ENCODE peak calls at places on chromosome 6, in ten cellular contexts. One of them, this sample, is unnamed.

GRCh38 chr6:44456070-44456965 is 68.8 kb downstream of the CDC5L start:
- DNase-seq in A549: peak
- DNase-seq in gastrocnemius medialis: peak
- DNase-seq in IMR-90: peak
- DNase-seq in transverse colon: peak
- DNase-seq in sigmoid colon: no peak
- DNase-seq in heart left ventricle: no peak
- DNase-seq in NB4: peak
- DNase-seq in ovary: peak
- DNase-seq in stomach: peak
- DNase-seq in this sample: peak

GRCh38 chr6:154615483-154616025 is 105.1 kb upstream of the CNKSR3 start:
- DNase-seq in A549: peak
- DNase-seq in gastrocnemius medialis: peak
- DNase-seq in IMR-90: peak
- DNase-seq in transverse colon: peak
- DNase-seq in sigmoid colon: peak
- DNase-seq in heart left ventricle: peak
- DNase-seq in NB4: peak
- DNase-seq in ovary: peak
- DNase-seq in stomach: peak
- DNase-seq in this sample: peak

GRCh38 chr6:158926429-158926828 is 73.6 kb downstream of the RSPH3 start:
- DNase-seq in A549: peak
- DNase-seq in gastrocnemius medialis: no peak
- DNase-seq in IMR-90: peak
- DNase-seq in transverse colon: no peak
- DNase-seq in sigmoid colon: no peak
- DNase-seq in heart left ventricle: no peak
- DNase-seq in NB4: no peak
- DNase-seq in ovary: no peak
- DNase-seq in stomach: no peak
- DNase-seq in this sample: no peak

GRCh38 chr6:105211831-105212230 is 32.0 kb upstream of the POPDC3 start:
- DNase-seq in A549: no peak
- DNase-seq in gastrocnemius medialis: no peak
- DNase-seq in IMR-90: peak
- DNase-seq in transverse colon: no peak
- DNase-seq in sigmoid colon: no peak
- DNase-seq in heart left ventricle: no peak
- DNase-seq in NB4: no peak
- DNase-seq in ovary: no peak
- DNase-seq in stomach: no peak
- DNase-seq in this sample: no peak

GRCh38 chr6:44735631-44735963 is 348.1 kb downstream of the CDC5L start:
- DNase-seq in A549: no peak
- DNase-seq in gastrocnemius medialis: no peak
- DNase-seq in IMR-90: peak
- DNase-seq in transverse colon: no peak
- DNase-seq in sigmoid colon: no peak
- DNase-seq in heart left ventricle: no peak
- DNase-seq in NB4: no peak
- DNase-seq in ovary: no peak
- DNase-seq in stomach: no peak
- DNase-seq in this sample: peak

GRCh38 chr6:44867561-44868334 is 460.4 kb upstream of the RUNX2 start:
- DNase-seq in A549: no peak
- DNase-seq in gastrocnemius medialis: no peak
- DNase-seq in IMR-90: no peak
- DNase-seq in transverse colon: no peak
- DNase-seq in sigmoid colon: no peak
- DNase-seq in heart left ventricle: no peak
- DNase-seq in NB4: no peak
- DNase-seq in ovary: no peak
- DNase-seq in stomach: no peak
- DNase-seq in this sample: no peak

GRCh38 chr6:169854083-169854725 is 102.8 kb downstream of the ERMARD start:
- DNase-seq in A549: no peak
- DNase-seq in gastrocnemius medialis: no peak
- DNase-seq in IMR-90: no peak
- DNase-seq in transverse colon: no peak
- DNase-seq in sigmoid colon: no peak
- DNase-seq in heart left ventricle: peak
- DNase-seq in NB4: no peak
- DNase-seq in ovary: no peak
- DNase-seq in stomach: peak
- DNase-seq in this sample: no peak

GRCh38 chr6:105805581-105806023 is 280.5 kb upstream of the PRDM1 start:
- DNase-seq in A549: no peak
- DNase-seq in gastrocnemius medialis: no peak
- DNase-seq in IMR-90: peak
- DNase-seq in transverse colon: no peak
- DNase-seq in sigmoid colon: no peak
- DNase-seq in heart left ventricle: no peak
- DNase-seq in NB4: no peak
- DNase-seq in ovary: no peak
- DNase-seq in stomach: no peak
- DNase-seq in this sample: peak

GRCh38 chr6:36289281-36290018 is 19.6 kb downstream of the PNPLA1 start:
- DNase-seq in A549: no peak
- DNase-seq in gastrocnemius medialis: no peak
- DNase-seq in IMR-90: no peak
- DNase-seq in transverse colon: no peak
- DNase-seq in sigmoid colon: no peak
- DNase-seq in heart left ventricle: no peak
- DNase-seq in NB4: no peak
- DNase-seq in ovary: no peak
- DNase-seq in stomach: no peak
- DNase-seq in this sample: no peak

GRCh38 chr6:7919871-7920270 is 9.3 kb upstream of the TXNDC5 start:
- DNase-seq in A549: peak
- DNase-seq in gastrocnemius medialis: no peak
- DNase-seq in IMR-90: no peak
- DNase-seq in transverse colon: no peak
- DNase-seq in sigmoid colon: no peak
- DNase-seq in heart left ventricle: no peak
- DNase-seq in NB4: peak
- DNase-seq in ovary: peak
- DNase-seq in stomach: no peak
- DNase-seq in this sample: peak

GRCh38 chr6:38871745-38872568 is 156.8 kb downstream of the DNAH8 start:
- DNase-seq in A549: peak
- DNase-seq in gastrocnemius medialis: no peak
- DNase-seq in IMR-90: peak
- DNase-seq in transverse colon: peak
- DNase-seq in sigmoid colon: no peak
- DNase-seq in heart left ventricle: no peak
- DNase-seq in NB4: peak
- DNase-seq in ovary: no peak
- DNase-seq in stomach: peak
- DNase-seq in this sample: peak

GRCh38 chr6:110537208-110538123 is 61.1 kb upstream of the SLC22A16 start:
- DNase-seq in A549: peak
- DNase-seq in gastrocnemius medialis: no peak
- DNase-seq in IMR-90: peak
- DNase-seq in transverse colon: no peak
- DNase-seq in sigmoid colon: no peak
- DNase-seq in heart left ventricle: no peak
- DNase-seq in NB4: peak
- DNase-seq in ovary: no peak
- DNase-seq in stomach: no peak
- DNase-seq in this sample: no peak

GRCh38 chr6:57123111-57123510 is 33.1 kb downstream of the ZNF451 start:
- DNase-seq in A549: no peak
- DNase-seq in gastrocnemius medialis: no peak
- DNase-seq in IMR-90: no peak
- DNase-seq in transverse colon: no peak
- DNase-seq in sigmoid colon: no peak
- DNase-seq in heart left ventricle: no peak
- DNase-seq in NB4: no peak
- DNase-seq in ovary: no peak
- DNase-seq in stomach: no peak
- DNase-seq in this sample: no peak

GRCh38 chr6:125205931-125206330 is 52.4 kb downstream of the TPD52L1 start:
- DNase-seq in A549: no peak
- DNase-seq in gastrocnemius medialis: no peak
- DNase-seq in IMR-90: no peak
- DNase-seq in transverse colon: no peak
- DNase-seq in sigmoid colon: no peak
- DNase-seq in heart left ventricle: no peak
- DNase-seq in NB4: no peak
- DNase-seq in ovary: no peak
- DNase-seq in stomach: no peak
- DNase-seq in this sample: no peak

GRCh38 chr6:125200986-125201385 is 47.4 kb downstream of the TPD52L1 start:
- DNase-seq in A549: no peak
- DNase-seq in gastrocnemius medialis: no peak
- DNase-seq in IMR-90: no peak
- DNase-seq in transverse colon: no peak
- DNase-seq in sigmoid colon: no peak
- DNase-seq in heart left ventricle: no peak
- DNase-seq in NB4: no peak
- DNase-seq in ovary: no peak
- DNase-seq in stomach: no peak
- DNase-seq in this sample: no peak

GRCh38 chr6:125201961-125202729 is 48.6 kb downstream of the TPD52L1 start:
- DNase-seq in A549: peak
- DNase-seq in gastrocnemius medialis: peak
- DNase-seq in IMR-90: peak
- DNase-seq in transverse colon: peak
- DNase-seq in sigmoid colon: peak
- DNase-seq in heart left ventricle: peak
- DNase-seq in NB4: no peak
- DNase-seq in ovary: peak
- DNase-seq in stomach: peak
- DNase-seq in this sample: peak

GRCh38 chr6:125206389-125206788 is 52.8 kb downstream of the TPD52L1 start:
- DNase-seq in A549: no peak
- DNase-seq in gastrocnemius medialis: no peak
- DNase-seq in IMR-90: no peak
- DNase-seq in transverse colon: no peak
- DNase-seq in sigmoid colon: no peak
- DNase-seq in heart left ventricle: no peak
- DNase-seq in NB4: no peak
- DNase-seq in ovary: no peak
- DNase-seq in stomach: no peak
- DNase-seq in this sample: no peak

GRCh38 chr6:125203395-125203794 is 49.8 kb downstream of the TPD52L1 start:
- DNase-seq in A549: peak
- DNase-seq in gastrocnemius medialis: no peak
- DNase-seq in IMR-90: no peak
- DNase-seq in transverse colon: no peak
- DNase-seq in sigmoid colon: no peak
- DNase-seq in heart left ventricle: no peak
- DNase-seq in NB4: no peak
- DNase-seq in ovary: no peak
- DNase-seq in stomach: no peak
- DNase-seq in this sample: no peak
- TF ChIP-seq POLR2A in A549: no peak
- TF ChIP-seq POLR2A in gastrocnemius medialis: no peak
- TF ChIP-seq POLR2A in IMR-90: no peak
- TF ChIP-seq POLR2A in transverse colon: no peak
- TF ChIP-seq POLR2A in sigmoid colon: no peak
- TF ChIP-seq POLR2A in heart left ventricle: no peak
- TF ChIP-seq POLR2A in NB4: no peak
- TF ChIP-seq POLR2A in ovary: no peak
- TF ChIP-seq POLR2A in stomach: no peak
- TF ChIP-seq POLR2A in this sample: no peak

DNA sequence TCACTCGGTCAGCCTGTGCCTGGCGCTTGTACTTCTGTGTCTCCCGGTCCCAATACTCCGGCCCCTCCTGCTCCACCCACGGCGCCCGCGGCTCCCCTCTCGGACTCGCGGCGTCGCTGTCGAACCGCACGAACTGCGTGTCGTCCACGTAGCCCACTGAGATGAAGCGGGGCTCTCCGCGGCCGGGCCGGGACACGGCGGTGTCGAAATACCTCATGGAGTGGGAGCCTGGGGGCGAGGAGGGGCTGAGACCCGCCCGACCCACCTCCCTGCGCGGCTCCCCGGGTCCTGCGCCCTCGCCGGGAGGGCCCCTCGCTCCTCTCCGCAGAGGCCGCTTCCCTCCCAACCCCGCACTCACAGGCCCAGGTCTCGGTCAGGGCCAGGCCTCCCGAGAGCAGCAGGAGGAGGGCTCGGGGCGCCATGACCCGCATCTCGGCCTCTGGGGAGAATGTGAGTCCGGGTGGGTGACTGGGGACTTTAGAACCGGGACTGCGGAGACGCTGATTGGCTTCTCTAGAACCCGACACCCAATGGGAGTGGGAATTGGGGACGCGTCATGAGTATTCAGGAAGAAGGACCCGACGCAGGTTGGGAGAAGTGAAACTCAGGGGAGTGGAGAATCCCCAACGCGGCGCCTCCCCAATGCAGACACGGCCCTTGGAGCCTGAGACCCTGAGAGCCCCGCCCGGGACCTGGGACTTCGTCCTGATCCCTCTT is at the start of gene HLA-C:
- DNase-seq in A549: peak
- DNase-seq in gastrocnemius medialis: peak
- DNase-seq in IMR-90: peak
- DNase-seq in transverse colon: peak
- DNase-seq in sigmoid colon: peak
- DNase-seq in heart left ventricle: peak
- DNase-seq in NB4: peak
- DNase-seq in ovary: peak
- DNase-seq in stomach: peak
- DNase-seq in this sample: peak
- TF ChIP-seq POLR2A in A549: no peak
- TF ChIP-seq POLR2A in gastrocnemius medialis: peak
- TF ChIP-seq POLR2A in IMR-90: peak
- TF ChIP-seq POLR2A in transverse colon: peak
- TF ChIP-seq POLR2A in sigmoid colon: peak
- TF ChIP-seq POLR2A in heart left ventricle: no peak
- TF ChIP-seq POLR2A in NB4: no peak
- TF ChIP-seq POLR2A in ovary: peak
- TF ChIP-seq POLR2A in stomach: no peak
- TF ChIP-seq POLR2A in this sample: peak

GRCh38 chr6:12009180-12009748 is 2.8 kb upstream of the HIVEP1 start:
- DNase-seq in A549: no peak
- DNase-seq in gastrocnemius medialis: no peak
- DNase-seq in IMR-90: no peak
- DNase-seq in transverse colon: no peak
- DNase-seq in sigmoid colon: no peak
- DNase-seq in heart left ventricle: no peak
- DNase-seq in NB4: no peak
- DNase-seq in ovary: no peak
- DNase-seq in stomach: peak
- DNase-seq in this sample: no peak
- TF ChIP-seq POLR2A in A549: no peak
- TF ChIP-seq POLR2A in gastrocnemius medialis: no peak
- TF ChIP-seq POLR2A in IMR-90: no peak
- TF ChIP-seq POLR2A in transverse colon: no peak
- TF ChIP-seq POLR2A in sigmoid colon: no peak
- TF ChIP-seq POLR2A in heart left ventricle: no peak
- TF ChIP-seq POLR2A in NB4: no peak
- TF ChIP-seq POLR2A in ovary: no peak
- TF ChIP-seq POLR2A in stomach: no peak
- TF ChIP-seq POLR2A in this sample: no peak

DNA sequence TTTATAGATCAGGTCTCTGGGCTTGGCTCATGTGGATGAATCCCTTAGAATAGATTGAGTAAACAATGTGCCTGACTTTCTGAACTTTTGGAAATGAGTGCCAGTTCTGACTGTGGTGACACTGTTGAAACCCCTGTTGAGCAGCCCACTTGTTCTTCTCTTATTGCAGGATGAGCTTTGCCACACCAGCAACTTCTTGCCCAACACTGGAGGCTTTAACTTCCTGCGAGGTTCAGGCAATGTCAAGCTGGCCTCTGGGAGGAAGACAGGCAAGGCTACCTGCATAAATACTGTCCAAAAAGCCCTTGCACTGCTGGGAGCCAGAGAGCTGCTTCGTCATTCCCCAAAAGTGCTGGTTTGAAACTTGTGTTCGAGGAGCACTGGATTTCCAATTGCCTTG is 32.8 kb upstream of the SMIM8 start:
- DNase-seq in A549: no peak
- DNase-seq in gastrocnemius medialis: no peak
- DNase-seq in IMR-90: no peak
- DNase-seq in transverse colon: no peak
- DNase-seq in sigmoid colon: no peak
- DNase-seq in heart left ventricle: no peak
- DNase-seq in NB4: peak
- DNase-seq in ovary: no peak
- DNase-seq in stomach: no peak
- DNase-seq in this sample: no peak
- TF ChIP-seq POLR2A in A549: no peak
- TF ChIP-seq POLR2A in gastrocnemius medialis: no peak
- TF ChIP-seq POLR2A in IMR-90: no peak
- TF ChIP-seq POLR2A in transverse colon: no peak
- TF ChIP-seq POLR2A in sigmoid colon: no peak
- TF ChIP-seq POLR2A in heart left ventricle: no peak
- TF ChIP-seq POLR2A in NB4: no peak
- TF ChIP-seq POLR2A in ovary: no peak
- TF ChIP-seq POLR2A in stomach: no peak
- TF ChIP-seq POLR2A in this sample: no peak

This sample was measured in adrenal gland.